ENCODE peak calls at places on chromosomes 13 and 19, in six cellular contexts. C is CD4-positive, alpha-beta memory T cell; G is AG10803; D is uterus; U is CD8-positive, alpha-beta memory T cell; E is right cardiac atrium. S is an unnamed sample.

GRCh38 chr13:112928958-112929777 is 39.8 kb upstream of the MCF2L start:
- DNase-seq in G (peak; percentile 21), E (no peak), C (no peak), U (no peak), D (no peak), S (peak; percentile 48)

GRCh38 chr19:23481043-23481442 is 85.8 kb upstream of the ZNF91 start:
- DNase-seq in G (no peak), C (no peak), D (no peak), E (no peak), U (no peak), S (no peak)

GRCh38 chr13:76854894-76855293 is 31.3 kb downstream of the KCTD12 start:
- DNase-seq in U (no peak), C (no peak), E (no peak), D (no peak), G (peak; percentile 67), S (no peak)

GRCh38 chr13:48804836-48805601 is 151.3 kb downstream of the CYSLTR2 start:
- DNase-seq in C (peak; percentile 17), U (no peak), G (peak; percentile 38), D (no peak), E (no peak), S (no peak)

GRCh38 chr13:99351772-99352171 is 44.6 kb upstream of the GPR183 start:
- DNase-seq in G (no peak), U (no peak), E (no peak), D (no peak), C (peak; percentile 66), S (no peak)

GRCh38 chr19:55857149-55857548 is 20.8 kb downstream of the NLRP4 start:
- DNase-seq in G (no peak), E (no peak), U (no peak), D (no peak), C (no peak), S (no peak)

GRCh38 chr19:11242864-11243797 is 3.7 kb downstream of the ANGPTL8 start:
- DNase-seq in C (peak; percentile 70), D (peak; percentile 90), U (peak; percentile 84), G (peak; percentile 66), E (peak; percentile 99), S (peak; percentile 80)

GRCh38 chr19:51702103-51702753 is 9.1 kb downstream of the SPACA6 start:
- DNase-seq in G (peak; percentile 74), C (no peak), D (peak; percentile 88), U (peak; percentile 39), E (peak; percentile 94), S (peak; percentile 58)

GRCh38 chr13:87696458-87696857 is 25.3 kb downstream of the SLITRK5 start:
- DNase-seq in G (no peak), C (no peak), D (no peak), E (no peak), U (no peak), S (no peak)

GRCh38 chr13:74644239-74644638 is 510.0 kb upstream of the KLF12 start:
- DNase-seq in U (no peak), C (no peak), G (peak; percentile 25), D (no peak), E (no peak), S (peak; percentile 80)

GRCh38 chr13:97068146-97068545 is 73.9 kb upstream of the OXGR1 start:
- DNase-seq in E (no peak), D (no peak), G (no peak), U (no peak), C (no peak), S (no peak)

GRCh38 chr19:15358918-15359317 is 20.7 kb downstream of the AKAP8 start:
- DNase-seq in G (no peak), C (no peak), E (no peak), D (no peak), U (no peak), S (no peak)

GRCh38 chr13:20473888-20474287 is 51.8 kb downstream of the CRYL1 start:
- DNase-seq in D (no peak), U (no peak), G (no peak), C (no peak), E (no peak), S (no peak)

GRCh38 chr13:49604570-49604969 is 19.2 kb upstream of the RCBTB1 start:
- DNase-seq in G (no peak), U (no peak), E (no peak), C (no peak), D (no peak), S (no peak)

GRCh38 chr13:42396501-42396900 is 124.5 kb downstream of the AKAP11 start:
- DNase-seq in U (peak; percentile 10), C (peak; percentile 48), G (no peak), E (no peak), D (no peak), S (no peak)

GRCh38 chr19:38283261-38283660 is 18.9 kb downstream of the SPINT2 start:
- DNase-seq in D (no peak), E (no peak), C (no peak), G (no peak), U (no peak), S (no peak)

GRCh38 chr13:30395192-30396158 is 26.8 kb upstream of the UBE2L5 start:
- DNase-seq in E (peak; percentile 94), G (peak; percentile 98), U (peak; percentile 61), D (peak; percentile 95), C (peak; percentile 67), S (peak; percentile 97)

GRCh38 chr13:30394798-30395191 is 27.5 kb upstream of the UBE2L5 start:
- DNase-seq in G (no peak), C (peak; percentile 53), D (no peak), E (no peak), U (no peak), S (no peak)

GRCh38 chr13:30398601-30399072 is 23.7 kb upstream of the UBE2L5 start:
- DNase-seq in D (no peak), U (no peak), G (peak; percentile 22), E (no peak), C (no peak), S (peak; percentile 21)

GRCh38 chr13:30400376-30400775 is 21.9 kb upstream of the UBE2L5 start:
- DNase-seq in U (no peak), G (no peak), C (no peak), E (no peak), D (no peak), S (no peak)

GRCh38 chr13:30396434-30397075 is 25.7 kb upstream of the UBE2L5 start:
- DNase-seq in E (no peak), C (no peak), U (no peak), D (no peak), G (no peak), S (peak; percentile 49)
- H3K4me3 ChIP-seq in E (no peak overlapping the region), C (no peak overlapping the region), U (no peak overlapping the region), D (no peak overlapping the region), G (no peak overlapping the region), S (peak overlapping the region; percentile 58)

DNA sequence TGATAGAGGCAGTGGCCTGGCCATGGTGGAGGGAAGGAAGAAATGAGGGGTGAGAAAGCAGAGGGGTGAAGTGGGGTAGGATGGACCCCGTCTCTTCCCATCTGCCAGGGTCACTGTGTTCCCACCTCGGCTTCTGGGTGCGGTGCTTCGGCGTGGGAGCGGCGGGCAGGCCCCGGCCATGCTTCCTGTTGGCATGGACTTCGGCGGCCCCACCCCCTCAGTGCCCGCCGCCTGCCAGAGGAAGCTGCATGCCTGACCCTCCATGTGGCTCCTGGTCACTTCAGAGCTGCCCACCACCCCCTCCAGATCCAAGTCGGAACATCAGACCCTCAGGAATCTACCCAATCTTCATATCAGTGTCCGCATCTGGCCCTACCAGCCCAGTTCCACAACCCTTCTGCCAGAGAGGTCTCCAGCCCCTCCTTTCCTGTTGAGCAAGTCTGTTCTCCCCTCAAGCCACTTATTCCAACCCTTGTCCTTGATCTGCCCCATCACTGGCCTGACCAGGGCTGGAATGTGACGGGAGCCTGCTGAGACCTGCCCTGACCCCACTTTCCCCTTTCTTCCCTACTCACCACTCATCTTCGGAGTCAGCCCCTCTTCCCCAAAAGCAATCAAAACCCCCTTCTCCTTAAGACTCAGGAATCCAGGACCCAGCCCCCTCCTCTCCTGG is 1.5 kb downstream of the KCNN4 start:
- DNase-seq in G (no peak), D (no peak), U (no peak), E (peak; percentile 69), C (no peak), S (no peak)
- H3K4me3 ChIP-seq in G (no peak overlapping the region), D (no peak overlapping the region), U (peak overlapping the region; percentile 65), E (no peak overlapping the region), C (peak overlapping the region; percentile 38), S (no peak overlapping the region)

DNA sequence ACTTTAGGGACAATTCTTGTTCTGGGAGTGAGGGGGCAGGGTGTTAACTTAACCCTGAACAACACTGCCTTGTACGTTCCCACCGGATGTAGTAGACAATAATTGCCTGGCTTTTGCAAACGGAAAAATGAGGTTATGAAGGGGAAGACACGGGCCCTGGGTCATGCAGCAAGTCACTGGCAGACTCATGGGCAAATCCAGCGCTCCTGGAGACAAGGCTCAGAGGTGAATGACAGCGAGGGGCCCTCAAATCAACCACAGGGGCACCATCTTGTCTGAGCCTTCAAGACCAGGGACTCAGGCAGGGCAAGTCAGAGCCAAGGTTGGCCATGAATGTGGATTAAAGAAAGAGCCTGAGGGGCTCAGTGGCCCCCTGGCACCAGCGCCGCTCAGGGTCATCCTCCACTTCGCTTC is 2.8 kb downstream of the RASA3 start:
- DNase-seq in U (peak; percentile 20), E (no peak), C (no peak), D (no peak), G (no peak), S (no peak)
- H3K4me3 ChIP-seq in U (peak overlapping the region; percentile 89), E (no peak overlapping the region), C (peak overlapping the region; percentile 93), D (no peak overlapping the region), G (peak overlapping the region; percentile 91), S (peak overlapping the region; percentile 83)

GRCh38 chr13:88704600-88705275 is 1033.6 kb downstream of the SLITRK5 start:
- DNase-seq in E (no peak), U (no peak), C (no peak), D (no peak), G (no peak), S (no peak)

DNA sequence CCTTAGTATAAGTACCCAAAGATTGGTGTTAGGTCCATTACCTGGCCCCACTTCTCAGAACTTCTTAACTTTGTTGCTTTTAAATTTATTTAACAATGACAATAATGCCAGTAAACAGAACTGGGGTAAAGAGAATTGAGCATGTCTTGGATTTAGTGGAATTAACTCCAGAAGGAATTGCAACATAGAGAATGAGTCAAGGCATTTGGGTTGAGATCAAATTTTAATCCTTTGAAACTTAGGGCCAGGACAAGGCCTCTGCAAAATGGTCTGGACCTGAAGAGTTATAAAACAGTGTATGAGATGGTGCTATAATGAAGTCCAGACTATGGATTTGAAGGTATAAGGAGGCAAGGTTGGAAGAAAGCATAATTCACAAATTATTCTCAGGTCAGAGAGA is 1030.4 kb downstream of the SLITRK5 start:
- DNase-seq in U (no peak), G (no peak), E (no peak), D (no peak), C (no peak), S (no peak)
- H3K4me3 ChIP-seq in U (no peak overlapping the region), G (no peak overlapping the region), E (no peak overlapping the region), D (no peak overlapping the region), C (no peak overlapping the region), S (no peak overlapping the region)

GRCh38 chr19:308471-309205 is 17.4 kb upstream of the PLPP2 start:
- DNase-seq in G (no peak), E (peak; percentile 55), C (no peak), U (no peak), D (no peak), S (no peak)

GRCh38 chr19:311813-312261 is 20.6 kb upstream of the PLPP2 start:
- DNase-seq in E (peak; percentile 56), C (no peak), U (no peak), D (no peak), G (no peak), S (no peak)

GRCh38 chr19:309206-309565 is 18.0 kb upstream of the PLPP2 start:
- DNase-seq in E (peak; percentile 42), D (no peak), G (no peak), C (no peak), U (no peak), S (no peak)

GRCh38 chr19:310781-311496 is 19.7 kb upstream of the PLPP2 start:
- DNase-seq in U (no peak), C (no peak), D (no peak), G (no peak), E (peak; percentile 41), S (no peak)

GRCh38 chr19:310141-310651 is 19.0 kb upstream of the PLPP2 start:
- DNase-seq in E (no peak), G (no peak), C (no peak), U (no peak), D (no peak), S (no peak)
- H3K4me3 ChIP-seq in E (peak overlapping the region; percentile 34), G (no peak overlapping the region), C (no peak overlapping the region), U (no peak overlapping the region), D (no peak overlapping the region), S (no peak overlapping the region)